ENCODE peak calls at places on chromosome 17, in four cellular contexts. One of them, this sample, is unnamed.
A peak's percentile ranks its signal among the peaks of the same experiment; 100 is the strongest.

GRCh38 chr17:28370035-28370743 is at the start of gene VTN:
- DNase-seq in EH: peak; percentile 74
- DNase-seq in occipital lobe: no peak
- DNase-seq in stimulated activated CD4-positive, alpha-beta T cell treated with anti-CD3 and anti-CD28 coated beads, Interleukin-15, amount 100 ng/mL, for 1 hour: no peak
- DNase-seq in this sample: no peak

GRCh38 chr17:75588546-75589016 is 981 bp downstream of the MYO15B start:
- DNase-seq in occipital lobe: no peak
- DNase-seq in EH: no peak
- DNase-seq in stimulated activated CD4-positive, alpha-beta T cell treated with anti-CD3 and anti-CD28 coated beads, Interleukin-15, amount 100 ng/mL, for 1 hour: peak; percentile 9
- DNase-seq in this sample: no peak

GRCh38 chr17:29369831-29370735 is 20.1 kb upstream of the TAOK1 start:
- DNase-seq in EH: peak; percentile 84
- DNase-seq in stimulated activated CD4-positive, alpha-beta T cell treated with anti-CD3 and anti-CD28 coated beads, Interleukin-15, amount 100 ng/mL, for 1 hour: peak; percentile 4
- DNase-seq in occipital lobe: peak; percentile 11
- DNase-seq in this sample: no peak

GRCh38 chr17:81926451-81927144 is 937 bp downstream of the MAFG start:
- DNase-seq in stimulated activated CD4-positive, alpha-beta T cell treated with anti-CD3 and anti-CD28 coated beads, Interleukin-15, amount 100 ng/mL, for 1 hour: peak; percentile 57
- DNase-seq in EH: peak; percentile 91
- DNase-seq in occipital lobe: no peak
- DNase-seq in this sample: peak; percentile 39

GRCh38 chr17:16250635-16251034 is 33.6 kb downstream of the PIGL start:
- DNase-seq in occipital lobe: no peak
- DNase-seq in EH: peak; percentile 71
- DNase-seq in stimulated activated CD4-positive, alpha-beta T cell treated with anti-CD3 and anti-CD28 coated beads, Interleukin-15, amount 100 ng/mL, for 1 hour: no peak
- DNase-seq in this sample: no peak

GRCh38 chr17:16940116-16940881 is 31.6 kb downstream of the TNFRSF13B start:
- DNase-seq in stimulated activated CD4-positive, alpha-beta T cell treated with anti-CD3 and anti-CD28 coated beads, Interleukin-15, amount 100 ng/mL, for 1 hour: no peak
- DNase-seq in EH: no peak
- DNase-seq in occipital lobe: no peak
- DNase-seq in this sample: no peak

GRCh38 chr17:50890675-50891516 is 24.7 kb upstream of the TOB1 start:
- DNase-seq in EH: no peak
- DNase-seq in occipital lobe: no peak
- DNase-seq in stimulated activated CD4-positive, alpha-beta T cell treated with anti-CD3 and anti-CD28 coated beads, Interleukin-15, amount 100 ng/mL, for 1 hour: no peak
- DNase-seq in this sample: no peak

GRCh38 chr17:50114849-50115357 is 15.1 kb downstream of the SAMD14 start:
- DNase-seq in occipital lobe: no peak
- DNase-seq in EH: peak; percentile 70
- DNase-seq in stimulated activated CD4-positive, alpha-beta T cell treated with anti-CD3 and anti-CD28 coated beads, Interleukin-15, amount 100 ng/mL, for 1 hour: no peak
- DNase-seq in this sample: no peak

GRCh38 chr17:4715071-4715749 is 4.8 kb downstream of the ARRB2 start:
- DNase-seq in stimulated activated CD4-positive, alpha-beta T cell treated with anti-CD3 and anti-CD28 coated beads, Interleukin-15, amount 100 ng/mL, for 1 hour: no peak
- DNase-seq in EH: no peak
- DNase-seq in occipital lobe: no peak
- DNase-seq in this sample: no peak

GRCh38 chr17:36661047-36661666 is 59.8 kb downstream of the MRM1 start:
- DNase-seq in EH: no peak
- DNase-seq in occipital lobe: no peak
- DNase-seq in stimulated activated CD4-positive, alpha-beta T cell treated with anti-CD3 and anti-CD28 coated beads, Interleukin-15, amount 100 ng/mL, for 1 hour: no peak
- DNase-seq in this sample: peak; percentile 49

GRCh38 chr17:74448774-74449173 is 16.9 kb downstream of the GPRC5C start:
- DNase-seq in occipital lobe: no peak
- DNase-seq in EH: no peak
- DNase-seq in stimulated activated CD4-positive, alpha-beta T cell treated with anti-CD3 and anti-CD28 coated beads, Interleukin-15, amount 100 ng/mL, for 1 hour: no peak
- DNase-seq in this sample: no peak

GRCh38 chr17:50133028-50133768 is 3.2 kb upstream of the SAMD14 start:
- DNase-seq in stimulated activated CD4-positive, alpha-beta T cell treated with anti-CD3 and anti-CD28 coated beads, Interleukin-15, amount 100 ng/mL, for 1 hour: no peak
- DNase-seq in EH: peak; percentile 86
- DNase-seq in occipital lobe: no peak
- DNase-seq in this sample: peak; percentile 26

GRCh38 chr17:8800656-8801055 is 1.5 kb upstream of the MFSD6L start:
- DNase-seq in occipital lobe: no peak
- DNase-seq in EH: no peak
- DNase-seq in stimulated activated CD4-positive, alpha-beta T cell treated with anti-CD3 and anti-CD28 coated beads, Interleukin-15, amount 100 ng/mL, for 1 hour: no peak
- DNase-seq in this sample: no peak

GRCh38 chr17:81365601-81366585 is 29.4 kb upstream of the BAHCC1 start:
- DNase-seq in EH: no peak
- DNase-seq in stimulated activated CD4-positive, alpha-beta T cell treated with anti-CD3 and anti-CD28 coated beads, Interleukin-15, amount 100 ng/mL, for 1 hour: no peak
- DNase-seq in occipital lobe: no peak
- DNase-seq in this sample: no peak

GRCh38 chr17:47741109-47741792 is 8.2 kb downstream of the TBX21 start:
- DNase-seq in stimulated activated CD4-positive, alpha-beta T cell treated with anti-CD3 and anti-CD28 coated beads, Interleukin-15, amount 100 ng/mL, for 1 hour: no peak
- DNase-seq in EH: no peak
- DNase-seq in occipital lobe: no peak
- DNase-seq in this sample: no peak

GRCh38 chr17:80956321-80957190 is 35.1 kb upstream of the CHMP6 start:
- DNase-seq in stimulated activated CD4-positive, alpha-beta T cell treated with anti-CD3 and anti-CD28 coated beads, Interleukin-15, amount 100 ng/mL, for 1 hour: no peak
- DNase-seq in EH: no peak
- DNase-seq in occipital lobe: no peak
- DNase-seq in this sample: no peak

This sample was measured in anterior cingulate cortex.